ENCODE peak calls at places on chromosomes 5 and 9, in nine cellular contexts. One of them, this sample, is unnamed.

GRCh38 chr9:73701415-73702057 is 549.9 kb downstream of the ANXA1 start:
- DNase-seq in stimulated activated CD8-positive, alpha-beta memory T cell treated with anti-CD3 and anti-CD28 coated beads, Interleukin-7, amount 100 ng/mL, for 4 hours: no peak
- DNase-seq in CD4-positive, alpha-beta T cell: no peak
- DNase-seq in iPS-NIHi11: no peak
- DNase-seq in activated T-helper 1 cell treated with Interleukin-2 at 50 U/mL for 16 hours: no peak
- DNase-seq in transverse colon: no peak
- DNase-seq in IMR-90: no peak
- DNase-seq in endothelial cell: no peak
- DNase-seq in OCI-M1: peak; percentile 15
- DNase-seq in this sample: no peak

GRCh38 chr5:115309751-115310370 is 13.4 kb upstream of the CCDC112 start:
- DNase-seq in stimulated activated CD8-positive, alpha-beta memory T cell treated with anti-CD3 and anti-CD28 coated beads, Interleukin-7, amount 100 ng/mL, for 4 hours: no peak
- DNase-seq in CD4-positive, alpha-beta T cell: no peak
- DNase-seq in iPS-NIHi11: no peak
- DNase-seq in activated T-helper 1 cell treated with Interleukin-2 at 50 U/mL for 16 hours: no peak
- DNase-seq in transverse colon: no peak
- DNase-seq in IMR-90: peak; percentile 58
- DNase-seq in endothelial cell: no peak
- DNase-seq in OCI-M1: peak; percentile 40
- DNase-seq in this sample: peak; percentile 22

GRCh38 chr5:77882670-77883257 is 106.6 kb upstream of the TBCA start:
- DNase-seq in stimulated activated CD8-positive, alpha-beta memory T cell treated with anti-CD3 and anti-CD28 coated beads, Interleukin-7, amount 100 ng/mL, for 4 hours: no peak
- DNase-seq in CD4-positive, alpha-beta T cell: no peak
- DNase-seq in iPS-NIHi11: no peak
- DNase-seq in activated T-helper 1 cell treated with Interleukin-2 at 50 U/mL for 16 hours: no peak
- DNase-seq in transverse colon: no peak
- DNase-seq in IMR-90: peak; percentile 92
- DNase-seq in endothelial cell: no peak
- DNase-seq in OCI-M1: peak; percentile 87
- DNase-seq in this sample: no peak

GRCh38 chr5:56951131-56951945 is 585 bp downstream of the MIER3 start:
- DNase-seq in stimulated activated CD8-positive, alpha-beta memory T cell treated with anti-CD3 and anti-CD28 coated beads, Interleukin-7, amount 100 ng/mL, for 4 hours: no peak
- DNase-seq in CD4-positive, alpha-beta T cell: peak; percentile 16
- DNase-seq in iPS-NIHi11: peak; percentile 71
- DNase-seq in activated T-helper 1 cell treated with Interleukin-2 at 50 U/mL for 16 hours: peak; percentile 1
- DNase-seq in transverse colon: peak; percentile 33
- DNase-seq in IMR-90: no peak
- DNase-seq in endothelial cell: peak; percentile 62
- DNase-seq in OCI-M1: peak; percentile 30
- DNase-seq in this sample: peak; percentile 27

GRCh38 chr9:137502008-137502913 is 43.1 kb upstream of the NSMF start:
- DNase-seq in stimulated activated CD8-positive, alpha-beta memory T cell treated with anti-CD3 and anti-CD28 coated beads, Interleukin-7, amount 100 ng/mL, for 4 hours: no peak
- DNase-seq in CD4-positive, alpha-beta T cell: no peak
- DNase-seq in iPS-NIHi11: peak; percentile 90
- DNase-seq in activated T-helper 1 cell treated with Interleukin-2 at 50 U/mL for 16 hours: no peak
- DNase-seq in transverse colon: no peak
- DNase-seq in IMR-90: no peak
- DNase-seq in endothelial cell: peak; percentile 40
- DNase-seq in OCI-M1: no peak
- DNase-seq in this sample: peak; percentile 35

GRCh38 chr9:132187006-132187760 is 25.3 kb downstream of the NTNG2 start:
- DNase-seq in stimulated activated CD8-positive, alpha-beta memory T cell treated with anti-CD3 and anti-CD28 coated beads, Interleukin-7, amount 100 ng/mL, for 4 hours: no peak
- DNase-seq in CD4-positive, alpha-beta T cell: no peak
- DNase-seq in iPS-NIHi11: no peak
- DNase-seq in activated T-helper 1 cell treated with Interleukin-2 at 50 U/mL for 16 hours: no peak
- DNase-seq in transverse colon: no peak
- DNase-seq in IMR-90: no peak
- DNase-seq in endothelial cell: no peak
- DNase-seq in OCI-M1: no peak
- DNase-seq in this sample: no peak

GRCh38 chr5:18334949-18335348 is 700.7 kb downstream of the TAF11L14 start:
- DNase-seq in stimulated activated CD8-positive, alpha-beta memory T cell treated with anti-CD3 and anti-CD28 coated beads, Interleukin-7, amount 100 ng/mL, for 4 hours: no peak
- DNase-seq in CD4-positive, alpha-beta T cell: no peak
- DNase-seq in iPS-NIHi11: no peak
- DNase-seq in activated T-helper 1 cell treated with Interleukin-2 at 50 U/mL for 16 hours: no peak
- DNase-seq in transverse colon: no peak
- DNase-seq in IMR-90: no peak
- DNase-seq in endothelial cell: no peak
- DNase-seq in OCI-M1: no peak
- DNase-seq in this sample: no peak

GRCh38 chr9:1881708-1882351 is 133.3 kb upstream of the SMARCA2 start:
- DNase-seq in stimulated activated CD8-positive, alpha-beta memory T cell treated with anti-CD3 and anti-CD28 coated beads, Interleukin-7, amount 100 ng/mL, for 4 hours: no peak
- DNase-seq in CD4-positive, alpha-beta T cell: no peak
- DNase-seq in iPS-NIHi11: no peak
- DNase-seq in activated T-helper 1 cell treated with Interleukin-2 at 50 U/mL for 16 hours: no peak
- DNase-seq in transverse colon: no peak
- DNase-seq in IMR-90: no peak
- DNase-seq in endothelial cell: no peak
- DNase-seq in OCI-M1: no peak
- DNase-seq in this sample: no peak

GRCh38 chr5:125125031-125125823 is 378.8 kb upstream of the ZNF608 start:
- DNase-seq in stimulated activated CD8-positive, alpha-beta memory T cell treated with anti-CD3 and anti-CD28 coated beads, Interleukin-7, amount 100 ng/mL, for 4 hours: no peak
- DNase-seq in CD4-positive, alpha-beta T cell: no peak
- DNase-seq in iPS-NIHi11: no peak
- DNase-seq in activated T-helper 1 cell treated with Interleukin-2 at 50 U/mL for 16 hours: no peak
- DNase-seq in transverse colon: no peak
- DNase-seq in IMR-90: peak; percentile 9
- DNase-seq in endothelial cell: no peak
- DNase-seq in OCI-M1: no peak
- DNase-seq in this sample: no peak

GRCh38 chr5:177446184-177447065 is at the start of gene PRR7:
- DNase-seq in stimulated activated CD8-positive, alpha-beta memory T cell treated with anti-CD3 and anti-CD28 coated beads, Interleukin-7, amount 100 ng/mL, for 4 hours: peak; percentile 26
- DNase-seq in CD4-positive, alpha-beta T cell: peak; percentile 64
- DNase-seq in iPS-NIHi11: peak; percentile 91
- DNase-seq in activated T-helper 1 cell treated with Interleukin-2 at 50 U/mL for 16 hours: peak; percentile 69
- DNase-seq in transverse colon: peak; percentile 67
- DNase-seq in IMR-90: peak; percentile 64
- DNase-seq in endothelial cell: peak; percentile 47
- DNase-seq in OCI-M1: peak; percentile 76
- DNase-seq in this sample: peak; percentile 81

GRCh38 chr5:115265220-115265619 is 2.5 kb upstream of the PGGT1B start:
- DNase-seq in stimulated activated CD8-positive, alpha-beta memory T cell treated with anti-CD3 and anti-CD28 coated beads, Interleukin-7, amount 100 ng/mL, for 4 hours: no peak
- DNase-seq in CD4-positive, alpha-beta T cell: no peak
- DNase-seq in iPS-NIHi11: no peak
- DNase-seq in activated T-helper 1 cell treated with Interleukin-2 at 50 U/mL for 16 hours: no peak
- DNase-seq in transverse colon: no peak
- DNase-seq in IMR-90: no peak
- DNase-seq in endothelial cell: no peak
- DNase-seq in OCI-M1: no peak
- DNase-seq in this sample: no peak

GRCh38 chr5:137497396-137498290 is 1.5 kb downstream of the SPOCK1 start:
- DNase-seq in stimulated activated CD8-positive, alpha-beta memory T cell treated with anti-CD3 and anti-CD28 coated beads, Interleukin-7, amount 100 ng/mL, for 4 hours: no peak
- DNase-seq in CD4-positive, alpha-beta T cell: no peak
- DNase-seq in iPS-NIHi11: no peak
- DNase-seq in activated T-helper 1 cell treated with Interleukin-2 at 50 U/mL for 16 hours: no peak
- DNase-seq in transverse colon: no peak
- DNase-seq in IMR-90: no peak
- DNase-seq in endothelial cell: no peak
- DNase-seq in OCI-M1: no peak
- DNase-seq in this sample: peak; percentile 58

GRCh38 chr9:69186841-69187611 is 12.9 kb downstream of the TJP2 start:
- DNase-seq in stimulated activated CD8-positive, alpha-beta memory T cell treated with anti-CD3 and anti-CD28 coated beads, Interleukin-7, amount 100 ng/mL, for 4 hours: no peak
- DNase-seq in CD4-positive, alpha-beta T cell: no peak
- DNase-seq in iPS-NIHi11: no peak
- DNase-seq in activated T-helper 1 cell treated with Interleukin-2 at 50 U/mL for 16 hours: no peak
- DNase-seq in transverse colon: no peak
- DNase-seq in IMR-90: peak; percentile 51
- DNase-seq in endothelial cell: no peak
- DNase-seq in OCI-M1: peak; percentile 85
- DNase-seq in this sample: no peak

GRCh38 chr5:96901384-96901783 is 25.1 kb downstream of the ERAP2 start:
- DNase-seq in stimulated activated CD8-positive, alpha-beta memory T cell treated with anti-CD3 and anti-CD28 coated beads, Interleukin-7, amount 100 ng/mL, for 4 hours: no peak
- DNase-seq in CD4-positive, alpha-beta T cell: no peak
- DNase-seq in iPS-NIHi11: no peak
- DNase-seq in activated T-helper 1 cell treated with Interleukin-2 at 50 U/mL for 16 hours: no peak
- DNase-seq in transverse colon: no peak
- DNase-seq in IMR-90: no peak
- DNase-seq in endothelial cell: no peak
- DNase-seq in OCI-M1: no peak
- DNase-seq in this sample: no peak

GRCh38 chr5:6456766-6457370 is 8.2 kb downstream of the UBE2QL1 start:
- DNase-seq in stimulated activated CD8-positive, alpha-beta memory T cell treated with anti-CD3 and anti-CD28 coated beads, Interleukin-7, amount 100 ng/mL, for 4 hours: no peak
- DNase-seq in CD4-positive, alpha-beta T cell: no peak
- DNase-seq in iPS-NIHi11: no peak
- DNase-seq in activated T-helper 1 cell treated with Interleukin-2 at 50 U/mL for 16 hours: no peak
- DNase-seq in transverse colon: no peak
- DNase-seq in IMR-90: no peak
- DNase-seq in endothelial cell: no peak
- DNase-seq in OCI-M1: no peak
- DNase-seq in this sample: no peak

GRCh38 chr5:51131266-51131665 is 252.0 kb upstream of the ISL1 start:
- DNase-seq in stimulated activated CD8-positive, alpha-beta memory T cell treated with anti-CD3 and anti-CD28 coated beads, Interleukin-7, amount 100 ng/mL, for 4 hours: no peak
- DNase-seq in CD4-positive, alpha-beta T cell: no peak
- DNase-seq in iPS-NIHi11: no peak
- DNase-seq in activated T-helper 1 cell treated with Interleukin-2 at 50 U/mL for 16 hours: no peak
- DNase-seq in transverse colon: no peak
- DNase-seq in IMR-90: no peak
- DNase-seq in endothelial cell: no peak
- DNase-seq in OCI-M1: no peak
- DNase-seq in this sample: no peak

GRCh38 chr5:81525690-81526089 is 131.8 kb upstream of the ACOT12 start:
- DNase-seq in stimulated activated CD8-positive, alpha-beta memory T cell treated with anti-CD3 and anti-CD28 coated beads, Interleukin-7, amount 100 ng/mL, for 4 hours: no peak
- DNase-seq in CD4-positive, alpha-beta T cell: no peak
- DNase-seq in iPS-NIHi11: no peak
- DNase-seq in activated T-helper 1 cell treated with Interleukin-2 at 50 U/mL for 16 hours: no peak
- DNase-seq in transverse colon: no peak
- DNase-seq in IMR-90: peak; percentile 88
- DNase-seq in endothelial cell: no peak
- DNase-seq in OCI-M1: peak; percentile 45
- DNase-seq in this sample: no peak

GRCh38 chr5:78542321-78542840 is 106.2 kb downstream of the LHFPL2 start:
- DNase-seq in stimulated activated CD8-positive, alpha-beta memory T cell treated with anti-CD3 and anti-CD28 coated beads, Interleukin-7, amount 100 ng/mL, for 4 hours: no peak
- DNase-seq in CD4-positive, alpha-beta T cell: no peak
- DNase-seq in iPS-NIHi11: no peak
- DNase-seq in activated T-helper 1 cell treated with Interleukin-2 at 50 U/mL for 16 hours: no peak
- DNase-seq in transverse colon: no peak
- DNase-seq in IMR-90: no peak
- DNase-seq in endothelial cell: no peak
- DNase-seq in OCI-M1: no peak
- DNase-seq in this sample: no peak

GRCh38 chr5:157476699-157477408 is 16.8 kb downstream of the NIPAL4 start:
- DNase-seq in stimulated activated CD8-positive, alpha-beta memory T cell treated with anti-CD3 and anti-CD28 coated beads, Interleukin-7, amount 100 ng/mL, for 4 hours: no peak
- DNase-seq in CD4-positive, alpha-beta T cell: no peak
- DNase-seq in iPS-NIHi11: peak; percentile 82
- DNase-seq in activated T-helper 1 cell treated with Interleukin-2 at 50 U/mL for 16 hours: no peak
- DNase-seq in transverse colon: no peak
- DNase-seq in IMR-90: peak; percentile 74
- DNase-seq in endothelial cell: peak; percentile 32
- DNase-seq in OCI-M1: peak; percentile 73
- DNase-seq in this sample: peak; percentile 71

GRCh38 chr9:23754551-23754950 is 71.5 kb downstream of the ELAVL2 start:
- DNase-seq in stimulated activated CD8-positive, alpha-beta memory T cell treated with anti-CD3 and anti-CD28 coated beads, Interleukin-7, amount 100 ng/mL, for 4 hours: no peak
- DNase-seq in CD4-positive, alpha-beta T cell: no peak
- DNase-seq in iPS-NIHi11: no peak
- DNase-seq in activated T-helper 1 cell treated with Interleukin-2 at 50 U/mL for 16 hours: no peak
- DNase-seq in transverse colon: no peak
- DNase-seq in IMR-90: no peak
- DNase-seq in endothelial cell: no peak
- DNase-seq in OCI-M1: no peak
- DNase-seq in this sample: no peak

GRCh38 chr5:39020465-39020864 is 53.7 kb downstream of the RICTOR start:
- DNase-seq in stimulated activated CD8-positive, alpha-beta memory T cell treated with anti-CD3 and anti-CD28 coated beads, Interleukin-7, amount 100 ng/mL, for 4 hours: no peak
- DNase-seq in CD4-positive, alpha-beta T cell: no peak
- DNase-seq in iPS-NIHi11: no peak
- DNase-seq in activated T-helper 1 cell treated with Interleukin-2 at 50 U/mL for 16 hours: no peak
- DNase-seq in transverse colon: no peak
- DNase-seq in IMR-90: no peak
- DNase-seq in endothelial cell: no peak
- DNase-seq in OCI-M1: peak; percentile 23
- DNase-seq in this sample: no peak

GRCh38 chr9:109411069-109411761 is 86.9 kb downstream of the PTPN3 start:
- DNase-seq in stimulated activated CD8-positive, alpha-beta memory T cell treated with anti-CD3 and anti-CD28 coated beads, Interleukin-7, amount 100 ng/mL, for 4 hours: no peak
- DNase-seq in CD4-positive, alpha-beta T cell: no peak
- DNase-seq in iPS-NIHi11: no peak
- DNase-seq in activated T-helper 1 cell treated with Interleukin-2 at 50 U/mL for 16 hours: no peak
- DNase-seq in transverse colon: no peak
- DNase-seq in IMR-90: no peak
- DNase-seq in endothelial cell: no peak
- DNase-seq in OCI-M1: no peak
- DNase-seq in this sample: no peak

GRCh38 chr5:179278546-179278945 is 66.7 kb downstream of the ADAMTS2 start:
- DNase-seq in stimulated activated CD8-positive, alpha-beta memory T cell treated with anti-CD3 and anti-CD28 coated beads, Interleukin-7, amount 100 ng/mL, for 4 hours: no peak
- DNase-seq in CD4-positive, alpha-beta T cell: no peak
- DNase-seq in iPS-NIHi11: no peak
- DNase-seq in activated T-helper 1 cell treated with Interleukin-2 at 50 U/mL for 16 hours: no peak
- DNase-seq in transverse colon: no peak
- DNase-seq in IMR-90: no peak
- DNase-seq in endothelial cell: no peak
- DNase-seq in OCI-M1: no peak
- DNase-seq in this sample: no peak

GRCh38 chr9:2613730-2614271 is 7.8 kb upstream of the VLDLR start:
- DNase-seq in stimulated activated CD8-positive, alpha-beta memory T cell treated with anti-CD3 and anti-CD28 coated beads, Interleukin-7, amount 100 ng/mL, for 4 hours: no peak
- DNase-seq in CD4-positive, alpha-beta T cell: no peak
- DNase-seq in iPS-NIHi11: peak; percentile 34
- DNase-seq in activated T-helper 1 cell treated with Interleukin-2 at 50 U/mL for 16 hours: no peak
- DNase-seq in transverse colon: no peak
- DNase-seq in IMR-90: no peak
- DNase-seq in endothelial cell: no peak
- DNase-seq in OCI-M1: no peak
- DNase-seq in this sample: peak; percentile 93

GRCh38 chr5:32027717-32028321 is 146.3 kb downstream of the GOLPH3 start:
- DNase-seq in stimulated activated CD8-positive, alpha-beta memory T cell treated with anti-CD3 and anti-CD28 coated beads, Interleukin-7, amount 100 ng/mL, for 4 hours: no peak
- DNase-seq in CD4-positive, alpha-beta T cell: no peak
- DNase-seq in iPS-NIHi11: peak; percentile 46
- DNase-seq in activated T-helper 1 cell treated with Interleukin-2 at 50 U/mL for 16 hours: no peak
- DNase-seq in transverse colon: peak; percentile 35
- DNase-seq in IMR-90: peak; percentile 97
- DNase-seq in endothelial cell: peak; percentile 31
- DNase-seq in OCI-M1: peak; percentile 41
- DNase-seq in this sample: no peak

GRCh38 chr9:122219856-122220672 is 8.7 kb downstream of the LHX6 start:
- DNase-seq in stimulated activated CD8-positive, alpha-beta memory T cell treated with anti-CD3 and anti-CD28 coated beads, Interleukin-7, amount 100 ng/mL, for 4 hours: no peak
- DNase-seq in CD4-positive, alpha-beta T cell: no peak
- DNase-seq in iPS-NIHi11: no peak
- DNase-seq in activated T-helper 1 cell treated with Interleukin-2 at 50 U/mL for 16 hours: no peak
- DNase-seq in transverse colon: no peak
- DNase-seq in IMR-90: no peak
- DNase-seq in endothelial cell: peak; percentile 55
- DNase-seq in OCI-M1: no peak
- DNase-seq in this sample: no peak

GRCh38 chr5:120368923-120369715 is 95.0 kb upstream of the PRR16 start:
- DNase-seq in stimulated activated CD8-positive, alpha-beta memory T cell treated with anti-CD3 and anti-CD28 coated beads, Interleukin-7, amount 100 ng/mL, for 4 hours: no peak
- DNase-seq in CD4-positive, alpha-beta T cell: no peak
- DNase-seq in iPS-NIHi11: no peak
- DNase-seq in activated T-helper 1 cell treated with Interleukin-2 at 50 U/mL for 16 hours: no peak
- DNase-seq in transverse colon: peak; percentile 91
- DNase-seq in IMR-90: no peak
- DNase-seq in endothelial cell: no peak
- DNase-seq in OCI-M1: no peak
- DNase-seq in this sample: no peak

GRCh38 chr5:60260658-60261057 is 367.1 kb upstream of the PDE4D start:
- DNase-seq in stimulated activated CD8-positive, alpha-beta memory T cell treated with anti-CD3 and anti-CD28 coated beads, Interleukin-7, amount 100 ng/mL, for 4 hours: no peak
- DNase-seq in CD4-positive, alpha-beta T cell: no peak
- DNase-seq in iPS-NIHi11: no peak
- DNase-seq in activated T-helper 1 cell treated with Interleukin-2 at 50 U/mL for 16 hours: no peak
- DNase-seq in transverse colon: no peak
- DNase-seq in IMR-90: no peak
- DNase-seq in endothelial cell: no peak
- DNase-seq in OCI-M1: no peak
- DNase-seq in this sample: no peak

GRCh38 chr5:116971131-116971530 is 396.5 kb upstream of the SEMA6A start:
- DNase-seq in stimulated activated CD8-positive, alpha-beta memory T cell treated with anti-CD3 and anti-CD28 coated beads, Interleukin-7, amount 100 ng/mL, for 4 hours: no peak
- DNase-seq in CD4-positive, alpha-beta T cell: no peak
- DNase-seq in iPS-NIHi11: no peak
- DNase-seq in activated T-helper 1 cell treated with Interleukin-2 at 50 U/mL for 16 hours: no peak
- DNase-seq in transverse colon: no peak
- DNase-seq in IMR-90: no peak
- DNase-seq in endothelial cell: no peak
- DNase-seq in OCI-M1: no peak
- DNase-seq in this sample: no peak

GRCh38 chr5:133441166-133441815 is 171.1 kb downstream of the FSTL4 start:
- DNase-seq in stimulated activated CD8-positive, alpha-beta memory T cell treated with anti-CD3 and anti-CD28 coated beads, Interleukin-7, amount 100 ng/mL, for 4 hours: no peak
- DNase-seq in CD4-positive, alpha-beta T cell: no peak
- DNase-seq in iPS-NIHi11: no peak
- DNase-seq in activated T-helper 1 cell treated with Interleukin-2 at 50 U/mL for 16 hours: no peak
- DNase-seq in transverse colon: no peak
- DNase-seq in IMR-90: no peak
- DNase-seq in endothelial cell: no peak
- DNase-seq in OCI-M1: no peak
- DNase-seq in this sample: no peak

This sample was measured in NCI-H345.